ENCODE peak calls at places on chromosomes 3 and 15, in seven cellular contexts. I is nephron progenitor cell, F is fibroblast of mammary gland, P is left ventricle myocardium inferior, M is fibroblast of lung, N is mucosa of descending colon, A is neural crest cell. C is an unnamed sample.
A peak's percentile ranks its signal among the peaks of the same experiment; 100 is the strongest.

GRCh38 chr15:51322622-51323296 is 15.6 kb downstream of the CYP19A1 start:
- DNase-seq in I (no peak), F (peak; percentile 37), P (peak; percentile 58), M (peak; percentile 31), N (no peak), A (no peak), C (peak; percentile 54)

GRCh38 chr15:65184944-65185717 is at the start of gene CLPX:
- DNase-seq in I (peak; percentile 82), F (peak; percentile 93), P (peak; percentile 90), M (peak; percentile 95), N (peak; percentile 97), A (peak; percentile 72), C (peak; percentile 93)

GRCh38 chr15:92097473-92098178 is 244.1 kb downstream of the SLCO3A1 start:
- DNase-seq in I (peak; percentile 65), F (peak; percentile 55), P (no peak), M (peak; percentile 62), N (no peak), A (peak; percentile 57), C (no peak)

GRCh38 chr3:153144779-153145178 is 17.2 kb upstream of the RAP2B start:
- DNase-seq in I (no peak), F (peak; percentile 52), P (no peak), M (peak; percentile 67), N (no peak), A (no peak), C (no peak)

GRCh38 chr3:20668411-20668810 is 482.4 kb upstream of the SGO1 start:
- DNase-seq in I (no peak), F (peak; percentile 39), P (no peak), M (peak; percentile 22), N (no peak), A (no peak), C (no peak)

GRCh38 chr15:33608714-33609113 is 297.9 kb downstream of the RYR3 start:
- DNase-seq in I (no peak), F (peak; percentile 6), P (no peak), M (no peak), N (no peak), A (peak; percentile 5), C (no peak)

GRCh38 chr3:49377483-49377882 is 19.3 kb upstream of the GPX1 start:
- DNase-seq in I (no peak), F (peak; percentile 72), P (no peak), M (no peak), N (no peak), A (no peak), C (peak; percentile 52)

GRCh38 chr3:31341130-31341529 is 191.6 kb upstream of the STT3B start:
- DNase-seq in I (peak; percentile 31), F (no peak), P (no peak), M (no peak), N (no peak), A (no peak), C (no peak)

GRCh38 chr3:30502742-30503073 is 103.7 kb upstream of the TGFBR2 start:
- DNase-seq in I (no peak), F (peak; percentile 75), P (no peak), M (peak; percentile 12), N (no peak), A (no peak), C (no peak)

GRCh38 chr3:7506606-7507180 is 645.8 kb downstream of the GRM7 start:
- DNase-seq in I (no peak), F (no peak), P (no peak), M (no peak), N (no peak), A (no peak), C (no peak)

GRCh38 chr15:43255376-43255775 is 11.4 kb downstream of the TGM5 start:
- DNase-seq in I (no peak), F (no peak), P (no peak), M (no peak), N (no peak), A (no peak), C (no peak)

GRCh38 chr3:37171144-37171543 is 3.2 kb downstream of the LRRFIP2 start:
- DNase-seq in I (no peak), F (no peak), P (peak; percentile 44), M (peak; percentile 21), N (no peak), A (no peak), C (no peak)

GRCh38 chr3:62669161-62669560 is 206.1 kb downstream of the CADPS start:
- DNase-seq in I (no peak), F (no peak), P (no peak), M (no peak), N (no peak), A (no peak), C (no peak)

GRCh38 chr15:64507293-64507802 is 47.0 kb downstream of the ZNF609 start:
- DNase-seq in I (peak; percentile 41), F (peak; percentile 81), P (peak; percentile 72), M (peak; percentile 89), N (peak; percentile 65), A (no peak), C (no peak)

GRCh38 chr3:126329927-126330725 is 27.1 kb downstream of the KLF15 start:
- DNase-seq in I (no peak), F (no peak), P (no peak), M (no peak), N (no peak), A (no peak), C (no peak)

GRCh38 chr15:65767264-65767595 is 24.9 kb downstream of the DENND4A start:
- DNase-seq in I (no peak), F (no peak), P (no peak), M (no peak), N (no peak), A (no peak), C (no peak)

GRCh38 chr3:176776622-176777021 is 420.7 kb downstream of the TBL1XR1 start:
- DNase-seq in I (no peak), F (no peak), P (no peak), M (no peak), N (no peak), A (no peak), C (no peak)

GRCh38 chr15:97224191-97224641 is 736.3 kb upstream of the ARRDC4 start:
- DNase-seq in I (no peak), F (no peak), P (no peak), M (no peak), N (no peak), A (no peak), C (no peak)

GRCh38 chr3:84922682-84923081 is 36.1 kb upstream of the CADM2 start:
- DNase-seq in I (no peak), F (no peak), P (no peak), M (no peak), N (no peak), A (no peak), C (no peak)

GRCh38 chr3:191702121-191702520 is 241.2 kb downstream of the PYDC2 start:
- DNase-seq in I (no peak), F (no peak), P (no peak), M (no peak), N (no peak), A (no peak), C (no peak)

DNA sequence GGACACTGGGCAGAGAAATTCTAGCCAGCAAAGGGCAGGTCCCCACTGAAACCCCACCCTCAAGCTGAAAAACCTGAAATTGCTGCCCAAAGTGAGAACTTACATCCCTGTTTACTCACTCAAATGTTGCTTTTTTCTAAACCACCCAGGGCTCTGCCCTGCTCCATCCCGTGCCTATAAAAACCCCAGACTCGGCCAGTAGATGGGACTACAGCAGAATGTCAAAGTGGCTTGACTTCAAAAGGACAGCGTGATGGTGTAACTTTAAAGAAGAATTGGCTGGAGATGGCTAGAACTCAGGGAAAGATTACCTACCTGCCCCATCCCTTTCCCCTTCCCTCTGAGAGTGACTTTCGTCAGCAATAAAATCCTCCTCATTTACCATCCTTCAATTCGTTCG is 246.9 kb downstream of the PYDC2 start:
- DNase-seq in I (no peak), F (no peak), P (no peak), M (no peak), N (no peak), A (no peak), C (no peak)
- TF ChIP-seq CTCF in I (no peak), F (no peak), P (no peak), M (no peak), N (no peak), A (no peak), C (no peak)

GRCh38 chr15:94162946-94163345 is 68.4 kb upstream of the MCTP2 start:
- DNase-seq in I (no peak), F (no peak), P (no peak), M (no peak), N (no peak), A (no peak), C (no peak)

GRCh38 chr15:94164202-94164807 is 67.1 kb upstream of the MCTP2 start:
- DNase-seq in I (peak; percentile 76), F (peak; percentile 59), P (no peak), M (peak; percentile 52), N (no peak), A (peak; percentile 77), C (peak; percentile 63)

DNA sequence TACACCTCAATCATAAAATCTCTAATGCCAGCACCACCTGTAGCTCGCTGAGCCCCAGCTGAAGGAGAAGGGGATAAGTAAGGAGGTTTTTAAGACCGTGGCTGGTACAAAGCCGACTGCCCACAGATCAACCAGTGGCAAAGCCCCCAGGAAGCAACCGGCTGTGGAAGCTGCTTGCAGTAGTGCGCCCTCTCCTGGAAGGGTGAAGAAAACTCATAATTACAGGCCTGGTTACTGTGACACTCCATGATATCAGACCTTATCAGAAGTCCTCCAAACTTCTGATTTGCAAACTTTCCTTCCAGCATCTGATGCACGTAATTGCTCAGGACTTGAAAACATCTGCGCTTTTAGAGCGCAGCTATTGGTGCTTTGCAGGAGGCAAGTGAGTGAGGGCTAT is 63.1 kb upstream of the MCTP2 start:
- DNase-seq in I (no peak), F (no peak), P (no peak), M (no peak), N (no peak), A (no peak), C (no peak)
- TF ChIP-seq CTCF in I (no peak), F (peak; percentile 17), P (peak; percentile 13), M (no peak), N (no peak), A (peak; percentile 39), C (peak; percentile 47)

GRCh38 chr3:171586274-171586673 is 126.1 kb upstream of the TNIK start:
- DNase-seq in I (no peak), F (no peak), P (no peak), M (no peak), N (no peak), A (no peak), C (no peak)

DNA sequence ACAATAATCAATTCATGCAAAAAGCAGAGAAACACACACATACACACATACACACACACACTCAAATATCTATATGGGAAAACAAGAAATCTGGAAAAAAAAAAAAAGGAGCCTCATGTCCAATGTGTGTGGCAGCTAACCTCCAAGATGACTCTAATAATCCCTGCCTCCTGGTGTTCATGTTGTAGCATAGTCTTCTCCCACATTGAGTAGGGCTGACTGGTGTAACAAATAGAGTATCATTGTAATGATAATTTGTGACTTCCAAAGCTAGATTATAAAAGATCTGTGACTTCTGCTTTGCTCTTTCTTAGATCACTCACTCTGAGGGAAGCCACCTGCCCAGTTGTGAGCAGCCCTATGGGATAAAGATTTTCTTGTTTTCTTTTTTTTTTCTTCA is 130.9 kb upstream of the TNIK start:
- DNase-seq in I (no peak), F (no peak), P (no peak), M (no peak), N (no peak), A (no peak), C (no peak)
- TF ChIP-seq CTCF in I (no peak), F (no peak), P (no peak), M (no peak), N (no peak), A (no peak), C (no peak)

DNA sequence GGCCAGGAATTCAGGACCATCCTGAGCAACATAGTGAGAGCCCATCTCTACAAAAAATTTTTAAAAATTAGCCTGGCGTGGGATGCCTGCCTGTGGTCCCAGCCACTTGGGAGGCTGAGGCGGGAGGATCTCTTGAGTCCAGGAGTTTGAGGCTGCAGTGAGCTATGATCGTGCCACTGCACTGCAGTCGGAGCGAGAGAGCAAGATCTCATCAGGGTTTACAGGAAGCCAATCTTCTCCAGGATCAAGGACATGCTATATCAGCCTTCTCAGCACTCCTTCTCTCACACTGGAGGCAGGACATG is 451 bp upstream of the STOML1 start:
- DNase-seq in I (no peak), F (no peak), P (no peak), M (no peak), N (no peak), A (no peak), C (no peak)
- TF ChIP-seq CTCF in I (peak; percentile 1), F (no peak), P (peak; percentile 12), M (no peak), N (no peak), A (no peak), C (peak; percentile 57)